ENCODE peak calls at places on chromosomes 7 and 10, in nine cellular contexts. One of them, this sample, is unnamed.
A peak's percentile ranks its signal among the peaks of the same experiment; 100 is the strongest.

GRCh38 chr10:8617792-8618191 is 563.3 kb downstream of the GATA3 start:
- DNase-seq in cardiac muscle cell: no peak
- DNase-seq in lower leg skin: no peak
- DNase-seq in fibroblast of the aortic adventitia: no peak
- DNase-seq in NB4: no peak
- DNase-seq in mucosa of descending colon: no peak
- DNase-seq in hepatocyte: no peak
- DNase-seq in HepG2: no peak
- DNase-seq in cardiac fibroblast: no peak
- DNase-seq in this sample: no peak

GRCh38 chr10:129605986-129606518 is 139.0 kb downstream of the MGMT start:
- DNase-seq in hepatocyte: no peak
- DNase-seq in mucosa of descending colon: no peak
- DNase-seq in NB4: no peak
- DNase-seq in cardiac muscle cell: no peak
- DNase-seq in lower leg skin: no peak
- DNase-seq in cardiac fibroblast: no peak
- DNase-seq in HepG2: no peak
- DNase-seq in fibroblast of the aortic adventitia: no peak
- DNase-seq in this sample: no peak

GRCh38 chr10:63504145-63504881 is 16.9 kb upstream of the REEP3 start:
- DNase-seq in mucosa of descending colon: no peak
- DNase-seq in hepatocyte: no peak
- DNase-seq in fibroblast of the aortic adventitia: no peak
- DNase-seq in cardiac fibroblast: no peak
- DNase-seq in HepG2: no peak
- DNase-seq in NB4: no peak
- DNase-seq in cardiac muscle cell: no peak
- DNase-seq in lower leg skin: no peak
- DNase-seq in this sample: no peak

GRCh38 chr7:137354361-137354760 is 10.8 kb upstream of the PTN start:
- DNase-seq in fibroblast of the aortic adventitia: peak; percentile 57
- DNase-seq in hepatocyte: peak; percentile 39
- DNase-seq in HepG2: no peak
- DNase-seq in NB4: no peak
- DNase-seq in cardiac fibroblast: peak; percentile 56
- DNase-seq in mucosa of descending colon: no peak
- DNase-seq in lower leg skin: no peak
- DNase-seq in cardiac muscle cell: no peak
- DNase-seq in this sample: no peak

GRCh38 chr7:55966851-55967250 is 2.5 kb downstream of the NIPSNAP2 start:
- DNase-seq in cardiac muscle cell: no peak
- DNase-seq in hepatocyte: no peak
- DNase-seq in lower leg skin: no peak
- DNase-seq in HepG2: no peak
- DNase-seq in fibroblast of the aortic adventitia: no peak
- DNase-seq in mucosa of descending colon: no peak
- DNase-seq in NB4: no peak
- DNase-seq in cardiac fibroblast: no peak
- DNase-seq in this sample: no peak

GRCh38 chr7:159092701-159093121 is 52.0 kb downstream of the VIPR2 start:
- DNase-seq in cardiac muscle cell: no peak
- DNase-seq in HepG2: no peak
- DNase-seq in lower leg skin: no peak
- DNase-seq in mucosa of descending colon: no peak
- DNase-seq in hepatocyte: no peak
- DNase-seq in fibroblast of the aortic adventitia: no peak
- DNase-seq in cardiac fibroblast: no peak
- DNase-seq in NB4: no peak
- DNase-seq in this sample: no peak

GRCh38 chr7:139182363-139182762 is 48.7 kb upstream of the UBN2 start:
- DNase-seq in NB4: no peak
- DNase-seq in fibroblast of the aortic adventitia: no peak
- DNase-seq in cardiac muscle cell: no peak
- DNase-seq in lower leg skin: no peak
- DNase-seq in mucosa of descending colon: no peak
- DNase-seq in hepatocyte: no peak
- DNase-seq in HepG2: no peak
- DNase-seq in cardiac fibroblast: no peak
- DNase-seq in this sample: no peak

GRCh38 chr7:106279425-106280182 is 5.2 kb downstream of the NAMPT start:
- DNase-seq in mucosa of descending colon: no peak
- DNase-seq in HepG2: no peak
- DNase-seq in cardiac muscle cell: no peak
- DNase-seq in lower leg skin: no peak
- DNase-seq in NB4: peak; percentile 11
- DNase-seq in cardiac fibroblast: no peak
- DNase-seq in hepatocyte: no peak
- DNase-seq in fibroblast of the aortic adventitia: no peak
- DNase-seq in this sample: no peak

GRCh38 chr10:3659518-3659917 is 125.5 kb downstream of the KLF6 start:
- DNase-seq in fibroblast of the aortic adventitia: no peak
- DNase-seq in NB4: no peak
- DNase-seq in HepG2: no peak
- DNase-seq in lower leg skin: no peak
- DNase-seq in mucosa of descending colon: no peak
- DNase-seq in cardiac fibroblast: no peak
- DNase-seq in cardiac muscle cell: no peak
- DNase-seq in hepatocyte: no peak
- DNase-seq in this sample: no peak

GRCh38 chr7:25964483-25964961 is 187.5 kb upstream of the NFE2L3 start:
- DNase-seq in fibroblast of the aortic adventitia: no peak
- DNase-seq in HepG2: no peak
- DNase-seq in cardiac muscle cell: no peak
- DNase-seq in cardiac fibroblast: no peak
- DNase-seq in mucosa of descending colon: no peak
- DNase-seq in lower leg skin: no peak
- DNase-seq in NB4: no peak
- DNase-seq in hepatocyte: no peak
- DNase-seq in this sample: no peak

GRCh38 chr10:22550732-22551131 is 163.6 kb downstream of the PIP4K2A start:
- DNase-seq in hepatocyte: peak; percentile 39
- DNase-seq in fibroblast of the aortic adventitia: peak; percentile 31
- DNase-seq in mucosa of descending colon: peak; percentile 64
- DNase-seq in cardiac fibroblast: peak; percentile 47
- DNase-seq in NB4: peak; percentile 53
- DNase-seq in cardiac muscle cell: peak; percentile 59
- DNase-seq in lower leg skin: no peak
- DNase-seq in HepG2: peak; percentile 40
- DNase-seq in this sample: no peak

GRCh38 chr7:18680576-18680975 is 185.0 kb downstream of the HDAC9 start:
- DNase-seq in mucosa of descending colon: no peak
- DNase-seq in lower leg skin: no peak
- DNase-seq in cardiac fibroblast: no peak
- DNase-seq in fibroblast of the aortic adventitia: no peak
- DNase-seq in hepatocyte: no peak
- DNase-seq in cardiac muscle cell: no peak
- DNase-seq in HepG2: no peak
- DNase-seq in NB4: no peak
- DNase-seq in this sample: no peak

GRCh38 chr7:6705959-6706665 is 635 bp downstream of the ZNF12 start:
- DNase-seq in NB4: peak; percentile 74
- DNase-seq in lower leg skin: peak; percentile 18
- DNase-seq in hepatocyte: peak; percentile 66
- DNase-seq in fibroblast of the aortic adventitia: peak; percentile 25
- DNase-seq in cardiac fibroblast: peak; percentile 41
- DNase-seq in mucosa of descending colon: peak; percentile 19
- DNase-seq in HepG2: peak; percentile 9
- DNase-seq in cardiac muscle cell: peak; percentile 70
- DNase-seq in this sample: no peak

GRCh38 chr7:102295346-102296178 is 8.9 kb downstream of the SH2B2 start:
- DNase-seq in cardiac fibroblast: no peak
- DNase-seq in mucosa of descending colon: no peak
- DNase-seq in lower leg skin: no peak
- DNase-seq in NB4: no peak
- DNase-seq in fibroblast of the aortic adventitia: no peak
- DNase-seq in HepG2: no peak
- DNase-seq in cardiac muscle cell: peak; percentile 40
- DNase-seq in hepatocyte: no peak
- DNase-seq in this sample: no peak

GRCh38 chr7:81299272-81299671 is 380.4 kb upstream of the SEMA3C start:
- DNase-seq in hepatocyte: peak; percentile 53
- DNase-seq in fibroblast of the aortic adventitia: peak; percentile 98
- DNase-seq in HepG2: no peak
- DNase-seq in cardiac fibroblast: peak; percentile 99
- DNase-seq in mucosa of descending colon: no peak
- DNase-seq in lower leg skin: peak; percentile 45
- DNase-seq in cardiac muscle cell: peak; percentile 3
- DNase-seq in NB4: peak; percentile 90
- DNase-seq in this sample: no peak

GRCh38 chr10:104032144-104032775 is 53.4 kb downstream of the COL17A1 start:
- DNase-seq in hepatocyte: no peak
- DNase-seq in cardiac fibroblast: no peak
- DNase-seq in mucosa of descending colon: no peak
- DNase-seq in HepG2: no peak
- DNase-seq in cardiac muscle cell: no peak
- DNase-seq in lower leg skin: no peak
- DNase-seq in NB4: no peak
- DNase-seq in fibroblast of the aortic adventitia: no peak
- DNase-seq in this sample: no peak

GRCh38 chr10:118485641-118486040 is 109.8 kb downstream of the PRLHR start:
- DNase-seq in hepatocyte: no peak
- DNase-seq in NB4: no peak
- DNase-seq in HepG2: no peak
- DNase-seq in cardiac fibroblast: no peak
- DNase-seq in mucosa of descending colon: no peak
- DNase-seq in lower leg skin: no peak
- DNase-seq in fibroblast of the aortic adventitia: no peak
- DNase-seq in cardiac muscle cell: no peak
- DNase-seq in this sample: peak; percentile 53

GRCh38 chr10:118481871-118482270 is 113.6 kb downstream of the PRLHR start:
- DNase-seq in NB4: peak; percentile 33
- DNase-seq in mucosa of descending colon: no peak
- DNase-seq in hepatocyte: no peak
- DNase-seq in lower leg skin: no peak
- DNase-seq in fibroblast of the aortic adventitia: no peak
- DNase-seq in cardiac fibroblast: peak; percentile 3
- DNase-seq in HepG2: no peak
- DNase-seq in cardiac muscle cell: no peak
- DNase-seq in this sample: no peak

GRCh38 chr10:118482393-118483331 is 112.8 kb downstream of the PRLHR start:
- DNase-seq in NB4: no peak
- DNase-seq in mucosa of descending colon: no peak
- DNase-seq in fibroblast of the aortic adventitia: peak; percentile 42
- DNase-seq in HepG2: no peak
- DNase-seq in hepatocyte: no peak
- DNase-seq in lower leg skin: no peak
- DNase-seq in cardiac fibroblast: no peak
- DNase-seq in cardiac muscle cell: no peak
- DNase-seq in this sample: no peak

GRCh38 chr10:118484152-118484871 is 111.1 kb downstream of the PRLHR start:
- DNase-seq in mucosa of descending colon: no peak
- DNase-seq in fibroblast of the aortic adventitia: no peak
- DNase-seq in lower leg skin: no peak
- DNase-seq in HepG2: no peak
- DNase-seq in hepatocyte: no peak
- DNase-seq in NB4: no peak
- DNase-seq in cardiac fibroblast: no peak
- DNase-seq in cardiac muscle cell: no peak
- DNase-seq in this sample: no peak

DNA sequence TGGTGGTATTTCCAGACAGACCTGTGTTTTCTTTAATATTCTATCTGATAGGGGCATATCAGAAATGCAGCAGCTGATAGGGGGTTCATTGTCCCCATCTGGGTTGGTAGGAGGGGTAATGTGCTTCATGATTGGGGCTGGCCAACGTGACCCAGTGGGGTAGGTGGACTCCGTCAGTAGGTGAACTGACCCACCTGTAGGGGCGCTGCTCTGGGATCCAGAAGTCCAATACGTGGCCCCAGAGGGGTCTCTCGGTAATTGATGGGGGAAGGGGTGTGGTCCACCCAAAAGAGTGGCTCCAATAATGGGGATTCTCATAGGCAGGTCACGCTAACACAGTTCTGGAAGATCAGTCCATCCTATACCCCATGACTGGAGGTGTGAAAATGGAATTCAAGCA is 112.0 kb downstream of the PRLHR start:
- DNase-seq in cardiac fibroblast: no peak
- DNase-seq in NB4: no peak
- DNase-seq in hepatocyte: no peak
- DNase-seq in cardiac muscle cell: no peak
- DNase-seq in lower leg skin: no peak
- DNase-seq in fibroblast of the aortic adventitia: no peak
- DNase-seq in mucosa of descending colon: no peak
- DNase-seq in HepG2: no peak
- DNase-seq in this sample: no peak
- TF ChIP-seq CTCF in cardiac fibroblast: no peak
- TF ChIP-seq CTCF in NB4: peak; percentile 19
- TF ChIP-seq CTCF in hepatocyte: no peak
- TF ChIP-seq CTCF in cardiac muscle cell: no peak
- TF ChIP-seq CTCF in lower leg skin: no peak
- TF ChIP-seq CTCF in fibroblast of the aortic adventitia: peak; percentile 4
- TF ChIP-seq CTCF in mucosa of descending colon: no peak
- TF ChIP-seq CTCF in HepG2: no peak
- TF ChIP-seq CTCF in this sample: no peak

DNA sequence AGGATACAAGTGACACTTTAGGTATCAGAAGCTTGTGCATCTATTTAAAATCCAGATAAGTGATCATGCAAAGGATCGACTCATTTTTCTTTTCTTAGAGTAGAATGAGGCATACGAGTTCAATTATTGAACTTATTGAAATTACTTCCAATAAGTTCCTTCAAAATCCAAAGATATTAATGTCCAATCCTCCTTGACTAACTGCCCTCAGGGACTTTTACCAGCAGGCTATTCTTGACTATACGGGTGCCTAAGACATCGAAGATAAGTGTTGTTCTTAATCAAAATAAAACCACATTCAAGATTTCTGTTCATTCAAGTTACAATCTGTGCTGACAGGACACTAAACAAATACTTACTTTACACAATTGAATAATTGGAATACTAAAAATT is 74.5 kb upstream of the SP4 start:
- DNase-seq in fibroblast of the aortic adventitia: no peak
- DNase-seq in NB4: no peak
- DNase-seq in hepatocyte: no peak
- DNase-seq in HepG2: no peak
- DNase-seq in mucosa of descending colon: no peak
- DNase-seq in cardiac fibroblast: no peak
- DNase-seq in lower leg skin: no peak
- DNase-seq in cardiac muscle cell: no peak
- DNase-seq in this sample: no peak
- H3K4me3 ChIP-seq in fibroblast of the aortic adventitia: no peak overlapping the region
- H3K4me3 ChIP-seq in NB4: peak overlapping the region; percentile 50
- H3K4me3 ChIP-seq in hepatocyte: no peak overlapping the region
- H3K4me3 ChIP-seq in HepG2: no peak overlapping the region
- H3K4me3 ChIP-seq in mucosa of descending colon: no peak overlapping the region
- H3K4me3 ChIP-seq in cardiac fibroblast: no peak overlapping the region
- H3K4me3 ChIP-seq in lower leg skin: no peak overlapping the region
- H3K4me3 ChIP-seq in cardiac muscle cell: no peak overlapping the region
- H3K4me3 ChIP-seq in this sample: no peak overlapping the region

GRCh38 chr7:127047521-127047920 is 205.2 kb downstream of the GRM8 start:
- DNase-seq in hepatocyte: peak; percentile 11
- DNase-seq in NB4: no peak
- DNase-seq in mucosa of descending colon: no peak
- DNase-seq in cardiac fibroblast: no peak
- DNase-seq in fibroblast of the aortic adventitia: no peak
- DNase-seq in HepG2: no peak
- DNase-seq in lower leg skin: no peak
- DNase-seq in cardiac muscle cell: no peak
- DNase-seq in this sample: no peak
- TF ChIP-seq CTCF in hepatocyte: no peak
- TF ChIP-seq CTCF in NB4: no peak
- TF ChIP-seq CTCF in mucosa of descending colon: no peak
- TF ChIP-seq CTCF in cardiac fibroblast: no peak
- TF ChIP-seq CTCF in fibroblast of the aortic adventitia: no peak
- TF ChIP-seq CTCF in HepG2: no peak
- TF ChIP-seq CTCF in lower leg skin: no peak
- TF ChIP-seq CTCF in cardiac muscle cell: no peak
- TF ChIP-seq CTCF in this sample: no peak

GRCh38 chr10:33271969-33272583 is 62.4 kb downstream of the NRP1 start:
- DNase-seq in hepatocyte: no peak
- DNase-seq in mucosa of descending colon: no peak
- DNase-seq in NB4: no peak
- DNase-seq in fibroblast of the aortic adventitia: peak; percentile 31
- DNase-seq in HepG2: no peak
- DNase-seq in cardiac fibroblast: peak; percentile 47
- DNase-seq in cardiac muscle cell: no peak
- DNase-seq in lower leg skin: no peak
- DNase-seq in this sample: no peak
- H3K4me3 ChIP-seq in hepatocyte: no peak overlapping the region
- H3K4me3 ChIP-seq in mucosa of descending colon: no peak overlapping the region
- H3K4me3 ChIP-seq in NB4: no peak overlapping the region
- H3K4me3 ChIP-seq in fibroblast of the aortic adventitia: no peak overlapping the region
- H3K4me3 ChIP-seq in HepG2: no peak overlapping the region
- H3K4me3 ChIP-seq in cardiac fibroblast: no peak overlapping the region
- H3K4me3 ChIP-seq in cardiac muscle cell: no peak overlapping the region
- H3K4me3 ChIP-seq in lower leg skin: no peak overlapping the region
- H3K4me3 ChIP-seq in this sample: no peak overlapping the region